ENCODE peak calls at places on chromosomes 11 and 22, in nine cellular contexts. G is IMR-90, L is GM23338, Y is neural crest cell, A is endothelial cell, O is coronary artery, M is adrenal gland, S is astrocyte of the cerebellum, U is cardiac muscle cell. V is an unnamed sample.
A peak's percentile ranks its signal among the peaks of the same experiment; 100 is the strongest.

GRCh38 chr11:83157755-83158473 is 983 bp downstream of the PCF11 start:
- DNase-seq in G (peak; percentile 33), L (peak; percentile 62), Y (peak; percentile 30), A (peak; percentile 39), O (peak; percentile 80), M (peak; percentile 62), S (peak; percentile 13), U (peak; percentile 59), V (no peak)

GRCh38 chr11:10934293-10934850 is 76.5 kb upstream of the ZBED5 start:
- DNase-seq in G (no peak), L (no peak), Y (no peak), A (no peak), O (no peak), M (no peak), S (no peak), U (no peak), V (no peak)

GRCh38 chr22:47596176-47596690 is 833.8 kb downstream of the TBC1D22A start:
- DNase-seq in G (no peak), L (no peak), Y (no peak), A (no peak), O (no peak), M (no peak), S (no peak), U (no peak), V (peak; percentile 63)

GRCh38 chr11:48106166-48106565 is 110.4 kb upstream of the OR4B1 start:
- DNase-seq in G (no peak), L (no peak), Y (no peak), A (no peak), O (no peak), M (no peak), S (no peak), U (no peak), V (no peak)

GRCh38 chr22:31344369-31345330 is 1.5 kb downstream of the PATZ1 start:
- DNase-seq in G (peak; percentile 57), L (peak; percentile 25), Y (no peak), A (no peak), O (no peak), M (peak; percentile 59), S (no peak), U (peak; percentile 59), V (no peak)

GRCh38 chr11:112166561-112166960 is 611 bp upstream of the TEX12 start:
- DNase-seq in G (no peak), L (no peak), Y (no peak), A (no peak), O (no peak), M (no peak), S (no peak), U (peak; percentile 70), V (no peak)

GRCh38 chr22:38109391-38110000 is 988 bp downstream of the BAIAP2L2 start:
- DNase-seq in G (no peak), L (peak; percentile 30), Y (peak; percentile 41), A (no peak), O (no peak), M (no peak), S (no peak), U (no peak), V (no peak)

GRCh38 chr11:2306971-2307732 is 5.3 kb downstream of the TSPAN32 start:
- DNase-seq in G (peak; percentile 27), L (no peak), Y (no peak), A (no peak), O (peak; percentile 75), M (no peak), S (no peak), U (no peak), V (peak; percentile 77)

GRCh38 chr11:26904801-26905200 is 89.1 kb upstream of the FIBIN start:
- DNase-seq in G (no peak), L (no peak), Y (no peak), A (no peak), O (no peak), M (no peak), S (no peak), U (no peak), V (no peak)

GRCh38 chr11:26905368-26905767 is 88.5 kb upstream of the FIBIN start:
- DNase-seq in G (peak; percentile 4), L (peak; percentile 12), Y (no peak), A (no peak), O (no peak), M (no peak), S (no peak), U (peak; percentile 51), V (no peak)

GRCh38 chr11:26910192-26910591 is 83.7 kb upstream of the FIBIN start:
- DNase-seq in G (no peak), L (no peak), Y (no peak), A (no peak), O (no peak), M (no peak), S (no peak), U (no peak), V (no peak)

GRCh38 chr11:26904114-26904513 is 89.8 kb upstream of the FIBIN start:
- DNase-seq in G (no peak), L (peak; percentile 17), Y (no peak), A (no peak), O (no peak), M (no peak), S (no peak), U (no peak), V (no peak)

DNA sequence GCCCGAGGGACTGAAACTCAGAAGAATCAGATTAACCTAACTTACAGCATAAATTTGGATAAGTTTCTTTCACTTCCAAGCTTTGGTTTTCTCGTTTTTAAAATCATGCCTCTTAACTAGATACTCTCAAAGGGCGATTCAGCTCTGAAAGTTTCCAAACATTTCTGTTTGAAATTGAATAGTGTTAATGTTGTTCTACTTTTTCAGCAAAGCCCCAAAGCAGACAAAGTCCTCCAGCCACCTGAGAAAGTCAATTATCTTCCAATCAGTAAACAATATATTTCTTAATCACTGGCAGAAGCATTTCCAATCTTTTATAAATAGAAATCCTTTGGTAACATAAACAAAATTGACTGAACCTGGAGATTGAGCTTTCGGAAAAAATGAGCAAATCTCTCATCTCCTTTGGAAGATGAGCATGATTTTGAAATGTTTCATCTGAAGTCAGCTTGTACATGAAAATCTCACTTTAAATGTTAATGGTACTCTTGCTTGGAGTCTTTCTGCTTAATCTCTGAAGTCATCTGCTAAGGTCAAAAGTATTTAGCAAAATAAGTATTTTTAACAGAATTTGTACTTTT is 84.4 kb upstream of the FIBIN start:
- DNase-seq in G (no peak), L (no peak), Y (no peak), A (no peak), O (no peak), M (no peak), S (no peak), U (no peak), V (no peak)
- TF ChIP-seq CTCF in G (no peak), L (no peak), Y (no peak), A (no peak), O (no peak), M (no peak), S (no peak), U (no peak), V (no peak)

GRCh38 chr22:35039625-35040024 is 26.3 kb upstream of the ISX start:
- DNase-seq in G (no peak), L (no peak), Y (no peak), A (no peak), O (no peak), M (no peak), S (no peak), U (no peak), V (no peak)

GRCh38 chr22:35033635-35034296 is 32.2 kb upstream of the ISX start:
- DNase-seq in G (no peak), L (no peak), Y (no peak), A (no peak), O (no peak), M (no peak), S (no peak), U (no peak), V (peak; percentile 15)

GRCh38 chr22:35032571-35032970 is 33.4 kb upstream of the ISX start:
- DNase-seq in G (no peak), L (no peak), Y (no peak), A (no peak), O (no peak), M (no peak), S (no peak), U (no peak), V (no peak)

GRCh38 chr22:35034963-35035362 is 31.0 kb upstream of the ISX start:
- DNase-seq in G (no peak), L (no peak), Y (no peak), A (no peak), O (no peak), M (no peak), S (no peak), U (no peak), V (no peak)

DNA sequence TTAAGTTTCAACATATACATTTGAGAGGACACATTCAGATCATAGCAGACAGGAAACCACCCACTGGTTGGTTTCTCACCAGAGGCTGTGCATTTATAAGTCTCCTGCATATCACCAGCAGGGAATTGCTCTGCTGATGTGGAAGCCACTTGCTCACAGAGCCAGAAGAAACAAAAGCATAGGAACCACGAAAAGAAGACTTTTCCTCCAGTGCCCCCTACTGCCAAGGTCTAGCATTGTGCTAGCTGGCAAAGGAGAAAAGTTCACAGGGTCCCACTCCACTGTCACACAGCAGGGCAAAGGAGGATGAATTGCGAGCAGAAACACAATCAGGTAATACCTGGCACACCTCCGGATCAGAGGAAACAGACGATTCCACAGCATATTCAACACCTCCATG is 28.9 kb upstream of the ISX start:
- DNase-seq in G (no peak), L (peak; percentile 76), Y (peak; percentile 9), A (peak; percentile 9), O (peak; percentile 29), M (no peak), S (no peak), U (no peak), V (no peak)
- TF ChIP-seq CTCF in G (no peak), L (peak; percentile 78), Y (peak; percentile 42), A (no peak), O (no peak), M (no peak), S (no peak), U (no peak), V (no peak)

GRCh38 chr11:96143016-96143670 is 199.9 kb downstream of the MAML2 start:
- DNase-seq in G (no peak), L (no peak), Y (no peak), A (no peak), O (no peak), M (no peak), S (peak; percentile 75), U (peak; percentile 78), V (no peak)
- TF ChIP-seq CTCF in G (no peak), L (no peak), Y (no peak), A (no peak), O (no peak), M (no peak), S (no peak), U (no peak), V (no peak)

GRCh38 chr11:123654566-123655081 is at the start of gene SCN3B:
- DNase-seq in G (peak; percentile 61), L (peak; percentile 90), Y (peak; percentile 68), A (peak; percentile 90), O (no peak), M (peak; percentile 53), S (peak; percentile 47), U (peak; percentile 71), V (no peak)

GRCh38 chr11:123650901-123651300 is 3.5 kb downstream of the SCN3B start:
- DNase-seq in G (no peak), L (no peak), Y (no peak), A (no peak), O (no peak), M (no peak), S (no peak), U (no peak), V (no peak)

GRCh38 chr11:123653997-123654565 is 343 bp downstream of the SCN3B start:
- DNase-seq in G (peak; percentile 34), L (peak; percentile 79), Y (no peak), A (peak; percentile 62), O (no peak), M (peak; percentile 56), S (no peak), U (peak; percentile 51), V (no peak)

GRCh38 chr11:123659311-123659710 is 4.9 kb upstream of the SCN3B start:
- DNase-seq in G (no peak), L (no peak), Y (no peak), A (no peak), O (no peak), M (no peak), S (no peak), U (no peak), V (no peak)

GRCh38 chr11:123653405-123653996 is 923 bp downstream of the SCN3B start:
- DNase-seq in G (no peak), L (no peak), Y (peak; percentile 45), A (peak; percentile 14), O (no peak), M (no peak), S (no peak), U (no peak), V (no peak)
- TF ChIP-seq CTCF in G (no peak), L (peak; percentile 54), Y (peak; percentile 51), A (no peak), O (no peak), M (no peak), S (no peak), U (peak; percentile 23), V (no peak)

V was measured in suprapubic skin.